ENCODE peak calls at places on chromosomes 13 and 19, in six cellular contexts. E is tibial artery, S is SK-N-SH, M is heart right ventricle, F is AG04450, L is keratinocyte. O is an unnamed sample.

GRCh38 chr13:99153219-99153618 is 47.4 kb upstream of the UBAC2 start:
- DNase-seq in E (no peak), L (no peak), M (no peak), F (no peak), S (no peak), O (peak; percentile 27)

GRCh38 chr19:2969104-2969504 is 8.3 kb upstream of the TLE6 start:
- DNase-seq in E (no peak), S (peak; percentile 59), F (no peak), M (peak; percentile 64), L (no peak), O (peak; percentile 88)

GRCh38 chr19:4227771-4228170 is 1.6 kb upstream of the EBI3 start:
- DNase-seq in S (no peak), L (no peak), F (no peak), M (no peak), E (no peak), O (no peak)

GRCh38 chr19:46487802-46488445 is 7.7 kb downstream of the PNMA8B start:
- DNase-seq in S (peak; percentile 89), L (no peak), F (no peak), E (peak; percentile 76), M (peak; percentile 82), O (peak; percentile 89)

GRCh38 chr13:79445968-79446645 is 34.8 kb upstream of the NDFIP2 start:
- DNase-seq in E (no peak), F (no peak), M (no peak), L (no peak), S (no peak), O (no peak)

GRCh38 chr13:106230450-106230849 is 305.0 kb downstream of the EFNB2 start:
- DNase-seq in E (no peak), F (peak; percentile 23), L (no peak), M (no peak), S (no peak), O (no peak)

GRCh38 chr19:16862826-16863405 is 25.9 kb upstream of the F2RL3 start:
- DNase-seq in M (no peak), S (no peak), L (no peak), E (no peak), F (no peak), O (no peak)

GRCh38 chr19:21022996-21023395 is 2.5 kb downstream of the ZNF430 start:
- DNase-seq in F (no peak), M (no peak), L (no peak), E (no peak), S (no peak), O (no peak)

GRCh38 chr13:45339867-45340266 is 1.1 kb downstream of the TPT1 start:
- DNase-seq in S (no peak), F (no peak), L (no peak), E (no peak), M (no peak), O (no peak)

GRCh38 chr13:46796129-46796514 is 839 bp downstream of the ESD start:
- DNase-seq in M (no peak), S (no peak), L (no peak), F (no peak), E (no peak), O (no peak)

GRCh38 chr13:50085063-50085462 is 69.8 kb downstream of the KCNRG start:
- DNase-seq in E (no peak), F (no peak), L (no peak), M (no peak), S (no peak), O (peak; percentile 67)

GRCh38 chr19:8310342-8311055 is 2.3 kb upstream of the CD320 start:
- DNase-seq in F (no peak), S (no peak), L (no peak), M (no peak), E (no peak), O (no peak)

GRCh38 chr19:33463194-33463593 is 58.4 kb downstream of the PEPD start:
- DNase-seq in M (no peak), L (no peak), S (no peak), F (no peak), E (no peak), O (no peak)

GRCh38 chr13:28741080-28741479 is 22.3 kb upstream of the SLC46A3 start:
- DNase-seq in L (no peak), E (no peak), M (no peak), S (no peak), F (no peak), O (no peak)

GRCh38 chr13:95121516-95121915 is 179.7 kb downstream of the ABCC4 start:
- DNase-seq in E (no peak), M (no peak), F (no peak), L (no peak), S (no peak), O (no peak)

GRCh38 chr13:92575782-92576181 is 650.8 kb upstream of the GPC6 start:
- DNase-seq in M (no peak), E (no peak), L (no peak), F (no peak), S (no peak), O (no peak)
- H3K4me3 ChIP-seq in M (no peak overlapping the region), E (no peak overlapping the region), L (no peak overlapping the region), F (no peak overlapping the region), S (no peak overlapping the region), O (no peak overlapping the region)

DNA sequence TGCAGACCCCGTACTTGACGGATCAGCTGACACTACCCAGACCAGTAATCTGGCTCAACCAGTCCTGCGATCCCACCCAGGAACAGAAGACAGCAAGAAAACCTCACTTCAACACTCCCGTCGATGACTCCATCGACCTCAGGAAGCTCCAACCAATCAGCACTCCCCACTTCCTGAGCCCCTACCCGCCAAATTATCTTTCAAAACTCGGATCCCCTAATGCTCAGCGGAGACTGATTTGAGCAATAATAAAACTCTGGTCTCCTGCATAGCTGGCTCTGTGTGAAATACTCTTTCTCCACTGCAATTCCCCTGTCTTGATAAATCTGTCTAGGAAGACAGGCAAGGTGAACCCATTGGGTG is 1.2 kb downstream of the LSM4 start:
- DNase-seq in M (no peak), F (no peak), S (peak; percentile 33), L (no peak), E (no peak), O (no peak)
- H3K4me3 ChIP-seq in M (peak overlapping the region; percentile 83), F (peak overlapping the region; percentile 79), S (peak overlapping the region; percentile 72), L (peak overlapping the region; percentile 96), E (no peak overlapping the region), O (no peak overlapping the region)

DNA sequence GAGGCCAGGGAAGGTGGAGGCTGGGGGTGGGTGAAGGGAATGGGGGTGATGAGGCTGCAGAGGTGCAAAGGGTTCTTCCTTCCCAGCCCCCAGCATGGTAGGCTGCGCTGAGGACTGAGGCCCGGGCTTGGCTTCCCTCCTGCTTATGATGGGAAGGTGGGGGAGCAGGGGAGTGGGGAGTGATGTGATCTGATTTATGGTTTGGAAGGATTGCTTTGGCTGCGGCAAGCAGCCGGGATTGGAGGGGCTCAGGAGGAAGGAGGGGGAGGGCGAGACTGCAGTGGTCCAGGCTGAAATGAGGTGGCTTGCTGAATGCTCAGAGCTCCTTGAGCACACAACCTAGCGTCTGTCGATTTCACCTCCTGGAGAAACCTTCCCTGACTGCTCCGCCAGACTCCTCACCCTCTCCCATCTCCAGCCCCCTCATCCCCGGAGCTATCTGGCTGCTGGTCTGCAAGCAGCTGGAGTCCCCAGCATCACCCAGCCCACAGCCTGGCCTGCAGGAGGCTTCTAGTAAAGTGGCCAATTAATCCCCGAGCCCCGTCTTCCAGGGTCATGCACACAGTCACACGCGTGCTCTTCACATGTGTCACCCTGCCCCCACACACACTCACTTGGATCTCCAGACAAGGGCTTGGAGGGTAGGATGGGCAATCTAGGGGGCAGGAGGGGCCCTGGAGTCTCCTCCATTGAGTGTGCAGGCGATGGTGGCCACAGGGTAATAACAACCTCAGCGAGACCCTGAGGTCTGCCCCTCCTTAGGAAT is 733 bp upstream of the CLEC11A start:
- DNase-seq in F (no peak), M (no peak), E (no peak), L (no peak), S (no peak), O (no peak)
- H3K4me3 ChIP-seq in F (peak overlapping the region; percentile 83), M (peak overlapping the region; percentile 64), E (no peak overlapping the region), L (no peak overlapping the region), S (no peak overlapping the region), O (no peak overlapping the region)

GRCh38 chr19:45477216-45477615 is 9.4 kb downstream of the FOSB start:
- DNase-seq in F (no peak), L (no peak), S (no peak), E (no peak), M (no peak), O (no peak)

GRCh38 chr19:45478454-45479238 is 10.8 kb downstream of the FOSB start:
- DNase-seq in M (peak; percentile 80), L (peak; percentile 66), F (peak; percentile 86), S (peak; percentile 73), E (peak; percentile 77), O (peak; percentile 95)

GRCh38 chr19:45476349-45476717 is 8.5 kb downstream of the FOSB start:
- DNase-seq in S (no peak), L (no peak), M (no peak), E (no peak), F (no peak), O (no peak)

GRCh38 chr19:45475537-45476348 is 7.9 kb downstream of the FOSB start:
- DNase-seq in F (no peak), S (no peak), E (no peak), M (no peak), L (no peak), O (no peak)

DNA sequence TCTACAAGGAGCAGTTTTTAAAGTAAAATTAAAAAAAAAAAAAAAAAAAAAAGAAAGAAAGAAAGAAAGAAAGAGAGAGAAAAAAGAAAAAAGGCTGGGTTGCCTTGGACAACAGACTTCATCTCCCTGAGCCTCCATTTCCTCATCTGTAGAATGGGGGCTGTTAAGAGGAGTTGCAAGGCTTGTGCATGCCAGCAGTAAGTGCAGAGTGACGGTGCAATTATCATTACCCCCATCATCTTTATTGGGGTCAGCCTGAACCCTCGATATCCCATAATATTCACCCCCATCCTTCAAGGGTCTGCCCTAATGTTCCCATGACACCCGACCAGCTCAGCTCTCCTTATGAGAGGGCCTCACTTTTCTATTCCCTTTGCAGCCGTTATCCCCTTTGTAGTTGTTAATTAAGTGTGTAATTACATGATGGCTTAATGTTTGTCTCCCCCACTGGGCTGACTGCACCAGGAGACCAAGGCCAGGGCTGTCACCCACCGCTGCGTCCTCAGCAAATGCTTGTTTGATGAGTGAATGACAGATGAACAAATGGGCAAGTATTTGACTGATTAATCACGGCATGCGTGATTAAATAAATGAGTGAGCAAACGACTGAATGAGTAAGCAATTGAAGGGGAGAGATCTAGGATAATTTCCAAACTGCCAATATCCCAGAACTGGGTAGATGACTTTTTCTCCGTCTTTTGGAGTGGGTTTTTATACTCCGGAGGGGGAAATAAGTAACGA is 10.1 kb downstream of the FOSB start:
- DNase-seq in S (no peak), M (no peak), L (peak; percentile 82), E (no peak), F (no peak), O (no peak)
- H3K4me3 ChIP-seq in S (peak overlapping the region; percentile 53), M (peak overlapping the region; percentile 65), L (peak overlapping the region; percentile 87), E (peak overlapping the region; percentile 51), F (peak overlapping the region; percentile 65), O (peak overlapping the region; percentile 53)